ENCODE peak calls at places on chromosomes 3 and 15, in four cellular contexts. One of them, this sample, is unnamed.

GRCh38 chr15:45118996-45119395 is 4.9 kb downstream of the DUOXA2 start:
- DNase-seq in HepG2: no peak
- DNase-seq in A549: no peak
- DNase-seq in endothelial cell of umbilical vein: no peak
- DNase-seq in this sample: no peak

GRCh38 chr3:124034016-124034808 is 42.3 kb upstream of the ROPN1 start:
- DNase-seq in HepG2: no peak
- DNase-seq in A549: no peak
- DNase-seq in endothelial cell of umbilical vein: peak
- DNase-seq in this sample: no peak

GRCh38 chr15:62940755-62941361 is 101.7 kb upstream of the TPM1 start:
- DNase-seq in HepG2: no peak
- DNase-seq in A549: peak
- DNase-seq in endothelial cell of umbilical vein: peak
- DNase-seq in this sample: peak

GRCh38 chr15:52785672-52786406 is 4.3 kb downstream of the ONECUT1 start:
- DNase-seq in HepG2: no peak
- DNase-seq in A549: no peak
- DNase-seq in endothelial cell of umbilical vein: no peak
- DNase-seq in this sample: no peak

GRCh38 chr3:154955907-154956533 is 124.1 kb upstream of the MME start:
- DNase-seq in HepG2: no peak
- DNase-seq in A549: no peak
- DNase-seq in endothelial cell of umbilical vein: peak
- DNase-seq in this sample: no peak

GRCh38 chr3:188819939-188820338 is 351.8 kb upstream of the TPRG1 start:
- DNase-seq in HepG2: no peak
- DNase-seq in A549: no peak
- DNase-seq in endothelial cell of umbilical vein: no peak
- DNase-seq in this sample: peak

GRCh38 chr3:30581982-30582381 is 24.4 kb upstream of the TGFBR2 start:
- DNase-seq in HepG2: peak
- DNase-seq in A549: no peak
- DNase-seq in endothelial cell of umbilical vein: no peak
- DNase-seq in this sample: no peak

GRCh38 chr15:90232941-90233700 is 620 bp downstream of the CIB1 start:
- DNase-seq in HepG2: peak
- DNase-seq in A549: peak
- DNase-seq in endothelial cell of umbilical vein: peak
- DNase-seq in this sample: peak

GRCh38 chr3:141456328-141456689 is 30.5 kb upstream of the RASA2 start:
- DNase-seq in HepG2: no peak
- DNase-seq in A549: no peak
- DNase-seq in endothelial cell of umbilical vein: no peak
- DNase-seq in this sample: no peak

GRCh38 chr3:56980798-56981390 is 79.6 kb upstream of the SPATA12 start:
- DNase-seq in HepG2: no peak
- DNase-seq in A549: peak
- DNase-seq in endothelial cell of umbilical vein: peak
- DNase-seq in this sample: peak

GRCh38 chr15:80856400-80856799 is 77.2 kb downstream of the CEMIP start:
- DNase-seq in HepG2: peak
- DNase-seq in A549: peak
- DNase-seq in endothelial cell of umbilical vein: no peak
- DNase-seq in this sample: peak

GRCh38 chr3:187112934-187113793 is 26.1 kb downstream of the RPL39L start:
- DNase-seq in HepG2: peak
- DNase-seq in A549: no peak
- DNase-seq in endothelial cell of umbilical vein: peak
- DNase-seq in this sample: peak

GRCh38 chr15:43194775-43195174 is 9.6 kb downstream of the CCNDBP1 start:
- DNase-seq in HepG2: no peak
- DNase-seq in A549: no peak
- DNase-seq in endothelial cell of umbilical vein: no peak
- DNase-seq in this sample: no peak

GRCh38 chr15:51380999-51381806 is 39.7 kb downstream of the GLDN start:
- DNase-seq in HepG2: peak
- DNase-seq in A549: peak
- DNase-seq in endothelial cell of umbilical vein: peak
- DNase-seq in this sample: peak
- TF ChIP-seq MYC in HepG2: no peak
- TF ChIP-seq MYC in A549: no peak
- TF ChIP-seq MYC in endothelial cell of umbilical vein: no peak
- TF ChIP-seq MYC in this sample: no peak

DNA sequence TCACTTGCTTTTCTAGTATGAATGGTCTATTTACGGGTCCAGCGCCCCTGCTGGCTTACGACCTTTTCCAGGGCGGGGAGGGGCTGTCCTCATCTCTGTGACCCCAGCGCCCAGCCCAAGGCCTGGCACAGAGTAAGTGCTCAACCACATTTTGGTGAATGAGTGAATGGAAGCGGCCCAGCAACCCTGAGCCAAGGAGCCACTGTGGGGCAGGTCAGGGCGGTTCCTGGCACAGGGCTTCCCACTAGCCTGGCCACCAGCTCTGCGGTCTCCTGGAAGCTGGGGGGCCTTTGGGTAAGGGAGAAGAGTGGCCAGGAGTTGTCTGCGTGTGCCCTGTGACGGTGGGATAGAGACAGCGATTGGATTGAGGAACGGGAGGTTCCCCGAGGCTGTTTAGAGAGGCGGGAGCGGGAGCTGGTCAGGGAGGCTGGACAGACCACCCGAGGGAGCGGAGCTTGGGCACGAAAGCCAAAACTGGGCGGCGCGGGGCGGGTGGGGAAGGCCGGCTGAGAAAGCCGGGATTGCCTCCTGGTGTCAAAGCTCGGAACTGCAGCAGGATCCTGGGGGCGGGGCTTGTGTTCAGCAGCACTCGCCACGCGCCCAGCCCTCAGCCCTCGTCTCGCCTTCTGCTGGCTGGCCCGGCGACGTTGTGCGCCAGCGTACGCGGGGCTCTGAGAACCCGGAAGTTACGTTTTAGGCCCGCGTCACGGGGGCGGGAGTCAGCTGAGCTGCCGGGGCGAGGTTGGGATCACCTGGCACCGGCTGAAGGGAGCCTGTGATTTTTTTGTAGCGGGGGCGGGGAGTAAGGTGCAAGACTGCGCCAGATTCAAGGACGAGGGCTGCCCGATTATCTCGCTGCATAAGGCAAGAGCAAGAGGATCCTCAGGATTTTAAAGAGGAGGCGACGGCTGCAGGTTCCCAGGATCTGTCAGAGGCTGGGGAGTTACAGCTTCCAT is at the start of gene VPS18:
- DNase-seq in HepG2: peak
- DNase-seq in A549: peak
- DNase-seq in endothelial cell of umbilical vein: peak
- DNase-seq in this sample: peak
- TF ChIP-seq POLR2A in HepG2: peak
- TF ChIP-seq POLR2A in A549: peak
- TF ChIP-seq POLR2A in endothelial cell of umbilical vein: peak
- TF ChIP-seq POLR2A in this sample: peak

GRCh38 chr3:43389388-43390254 is 103.3 kb downstream of the SNRK start:
- DNase-seq in HepG2: peak
- DNase-seq in A549: no peak
- DNase-seq in endothelial cell of umbilical vein: peak
- DNase-seq in this sample: peak
- H3K4me3 ChIP-seq in HepG2: no peak
- H3K4me3 ChIP-seq in A549: no peak
- H3K4me3 ChIP-seq in endothelial cell of umbilical vein: no peak
- H3K4me3 ChIP-seq in this sample: no peak

GRCh38 chr3:175260145-175260794 is 401.1 kb downstream of the NAALADL2 start:
- DNase-seq in HepG2: no peak
- DNase-seq in A549: no peak
- DNase-seq in endothelial cell of umbilical vein: no peak
- DNase-seq in this sample: no peak
- TF ChIP-seq MYC in HepG2: no peak
- TF ChIP-seq MYC in A549: no peak
- TF ChIP-seq MYC in endothelial cell of umbilical vein: no peak
- TF ChIP-seq MYC in this sample: no peak

This sample was measured in NB4.